ENCODE peak calls at places on chromosomes 3 and 15, in five cellular contexts. A is H1, O is IMR-90, U is mesenchymal stem cell, Z is trophoblast cell. C is an unnamed sample.

GRCh38 chr15:29207758-29208108 is 61.9 kb downstream of the NSMCE3 start:
- DNase-seq in Z (no peak), O (no peak), U (no peak), A (no peak), C (no peak)

GRCh38 chr3:3258281-3258680 is 78.8 kb upstream of the CRBN start:
- DNase-seq in O (no peak), Z (peak), U (no peak), A (no peak), C (no peak)

GRCh38 chr15:85579957-85580694 is 199.7 kb downstream of the AKAP13 start:
- DNase-seq in O (no peak), Z (peak), U (no peak), A (no peak), C (no peak)

GRCh38 chr15:85976986-85977385 is 102.7 kb upstream of the AGBL1 start:
- DNase-seq in O (no peak), U (no peak), Z (peak), A (no peak), C (no peak)

GRCh38 chr3:171328419-171329082 is 131.7 kb downstream of the TNIK start:
- DNase-seq in A (no peak), Z (no peak), U (no peak), O (no peak), C (no peak)

GRCh38 chr15:25727116-25727515 is 136.0 kb downstream of the ATP10A start:
- DNase-seq in A (no peak), O (no peak), Z (no peak), U (no peak), C (no peak)

GRCh38 chr15:27951191-27951890 is 147.8 kb downstream of the OCA2 start:
- DNase-seq in A (no peak), U (no peak), Z (no peak), O (no peak), C (no peak)

GRCh38 chr3:12227833-12228232 is 61.0 kb upstream of the PPARG start:
- DNase-seq in A (no peak), Z (peak), U (peak), O (peak), C (no peak)

GRCh38 chr15:26806161-26806560 is 33.3 kb upstream of the GABRB3 start:
- DNase-seq in O (no peak), A (no peak), Z (no peak), U (no peak), C (no peak)

GRCh38 chr3:134004841-134005240 is 24.9 kb downstream of the SLCO2A1 start:
- DNase-seq in O (no peak), Z (peak), U (no peak), A (no peak), C (no peak)

GRCh38 chr3:169148448-169149348 is 514.8 kb downstream of the MECOM start:
- DNase-seq in U (peak), Z (no peak), A (no peak), O (no peak), C (no peak)

GRCh38 chr3:107297597-107297996 is 79.6 kb upstream of the CCDC54 start:
- DNase-seq in U (no peak), O (no peak), Z (no peak), A (no peak), C (peak)

GRCh38 chr15:101642361-101642760 is 9.8 kb downstream of the TM2D3 start:
- DNase-seq in O (no peak), A (no peak), Z (no peak), U (peak), C (no peak)

GRCh38 chr3:52471371-52472238 is 16.2 kb downstream of the NISCH start:
- DNase-seq in O (peak), A (no peak), Z (peak), U (peak), C (no peak)

GRCh38 chr15:69474291-69474690 is 21.7 kb downstream of the RPLP1 start:
- DNase-seq in O (peak), A (no peak), Z (peak), U (peak), C (no peak)

GRCh38 chr3:153513236-153513635 is 351.2 kb downstream of the RAP2B start:
- DNase-seq in U (peak), Z (peak), O (no peak), A (peak), C (no peak)

GRCh38 chr3:135513106-135514063 is 452.1 kb upstream of the PPP2R3A start:
- DNase-seq in O (peak), U (peak), Z (no peak), A (peak), C (no peak)

GRCh38 chr3:27165348-27165747 is 203.8 kb downstream of the NEK10 start:
- DNase-seq in A (no peak), U (peak), Z (peak), O (peak), C (no peak)

GRCh38 chr3:43455233-43455632 is 166.6 kb downstream of the ANO10 start:
- DNase-seq in O (peak), A (no peak), Z (peak), U (peak), C (no peak)

GRCh38 chr15:80404719-80405553 is 754 bp downstream of the ARNT2 start:
- DNase-seq in O (peak), Z (no peak), U (no peak), A (no peak), C (peak)

GRCh38 chr15:35723120-35723707 is 177.2 kb upstream of the DPH6 start:
- DNase-seq in U (no peak), Z (peak), A (no peak), O (no peak), C (no peak)

GRCh38 chr15:75577401-75578205 is 1.5 kb downstream of the PTPN9 start:
- DNase-seq in O (peak), U (peak), Z (peak), A (no peak), C (peak)

GRCh38 chr3:150412599-150413069 is 4.5 kb downstream of the TSC22D2 start:
- DNase-seq in O (peak), Z (peak), U (peak), A (no peak), C (no peak)

GRCh38 chr3:126679831-126680677 is 24.0 kb upstream of the CHCHD6 start:
- DNase-seq in O (no peak), A (no peak), Z (no peak), U (no peak), C (no peak)

GRCh38 chr15:100769043-100769974 is 110.3 kb upstream of the ALDH1A3 start:
- DNase-seq in U (no peak), Z (no peak), A (no peak), O (no peak), C (no peak)

GRCh38 chr15:31752363-31752762 is 278.0 kb upstream of the CHRNA7 start:
- DNase-seq in U (no peak), Z (peak), O (peak), A (no peak), C (no peak)

GRCh38 chr3:4977889-4978258 is 1.4 kb upstream of the BHLHE40 start:
- DNase-seq in A (no peak), O (no peak), U (no peak), Z (peak), C (no peak)

GRCh38 chr15:37002041-37002689 is 98.2 kb downstream of the MEIS2 start:
- DNase-seq in O (peak), A (no peak), U (peak), Z (peak), C (no peak)

GRCh38 chr15:66566963-66567531 is 1.2 kb upstream of the LCTL start:
- DNase-seq in O (peak), U (peak), Z (peak), A (peak), C (peak)

GRCh38 chr3:58535531-58536500 is 1.2 kb downstream of the ACOX2 start:
- DNase-seq in Z (no peak), U (no peak), A (no peak), O (no peak), C (no peak)

DNA sequence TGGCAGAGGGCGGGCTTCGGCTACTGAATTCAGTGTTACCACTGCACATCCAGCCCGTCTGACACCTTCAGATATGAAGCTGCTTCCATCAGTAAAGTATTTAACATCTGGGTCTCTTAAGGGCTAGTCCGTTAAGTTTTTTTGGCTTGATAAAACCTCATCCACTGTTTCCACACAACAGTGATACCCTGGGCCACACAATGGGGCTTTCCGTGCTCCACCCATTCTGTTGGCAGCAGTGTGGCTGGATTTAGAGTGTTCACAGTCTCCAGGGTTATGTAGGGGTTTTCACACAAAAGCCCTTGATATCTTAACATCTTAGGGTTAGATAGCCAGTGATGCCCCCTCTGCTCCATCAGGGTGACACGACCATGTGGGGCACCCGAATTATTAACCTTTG is 165.0 kb downstream of the STXBP5L start:
- DNase-seq in Z (no peak), U (no peak), A (no peak), O (no peak), C (no peak)
- H3K4me3 ChIP-seq in Z (no peak), U (no peak), A (no peak), O (no peak), C (no peak)

GRCh38 chr15:92161039-92161670 is 232.5 kb upstream of the ST8SIA2 start:
- DNase-seq in Z (no peak), U (no peak), A (no peak), O (no peak), C (no peak)
- H4K91ac ChIP-seq in Z (no peak), U (no peak), A (peak), O (no peak), C (no peak)

GRCh38 chr3:56467108-56467507 is 1.2 kb downstream of the ERC2 start:
- DNase-seq in Z (peak), O (peak), A (peak), U (peak), C (peak)

GRCh38 chr3:56469141-56469540 is 874 bp upstream of the ERC2 start:
- DNase-seq in O (no peak), U (peak), A (no peak), Z (no peak), C (no peak)

GRCh38 chr3:56471771-56472170 is 3.5 kb upstream of the ERC2 start:
- DNase-seq in U (no peak), O (no peak), A (no peak), Z (no peak), C (no peak)

GRCh38 chr3:56468184-56469106 is at the start of gene ERC2:
- DNase-seq in Z (peak), U (peak), O (no peak), A (peak), C (peak)

GRCh38 chr3:56467801-56468183 is 475 bp downstream of the ERC2 start:
- DNase-seq in U (no peak), Z (no peak), A (no peak), O (no peak), C (peak)
- H3K4me3 ChIP-seq in U (peak), Z (peak), A (peak), O (peak), C (peak)

DNA sequence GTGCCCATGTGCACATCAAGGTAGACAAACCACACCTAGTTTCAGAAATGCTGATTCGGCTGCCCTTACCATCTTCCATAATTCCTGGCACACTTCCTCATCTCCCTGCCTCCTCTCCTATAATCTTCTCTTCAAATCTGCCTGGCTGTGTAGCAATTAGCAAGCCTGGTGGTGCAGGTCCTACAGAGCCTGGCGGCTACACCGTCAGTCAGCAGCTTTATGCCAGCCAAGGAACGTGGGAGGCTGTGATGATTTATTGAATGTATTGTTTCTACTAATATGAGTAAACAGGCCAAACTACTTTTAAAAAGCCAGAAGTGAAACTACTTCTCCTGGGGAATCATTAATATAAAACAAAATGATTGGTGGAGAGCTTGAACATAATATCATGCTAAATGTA is 106.9 kb downstream of the SEMA6D start:
- DNase-seq in Z (peak), A (no peak), U (no peak), O (no peak), C (no peak)
- H4K91ac ChIP-seq in Z (no peak), A (no peak), U (peak), O (no peak), C (no peak)

GRCh38 chr3:173399001-173399400 is 1.5 kb downstream of the NLGN1 start:
- DNase-seq in U (no peak), Z (no peak), O (no peak), A (no peak), C (no peak)
- H3K4me3 ChIP-seq in U (peak), Z (no peak), O (no peak), A (peak), C (no peak)

DNA sequence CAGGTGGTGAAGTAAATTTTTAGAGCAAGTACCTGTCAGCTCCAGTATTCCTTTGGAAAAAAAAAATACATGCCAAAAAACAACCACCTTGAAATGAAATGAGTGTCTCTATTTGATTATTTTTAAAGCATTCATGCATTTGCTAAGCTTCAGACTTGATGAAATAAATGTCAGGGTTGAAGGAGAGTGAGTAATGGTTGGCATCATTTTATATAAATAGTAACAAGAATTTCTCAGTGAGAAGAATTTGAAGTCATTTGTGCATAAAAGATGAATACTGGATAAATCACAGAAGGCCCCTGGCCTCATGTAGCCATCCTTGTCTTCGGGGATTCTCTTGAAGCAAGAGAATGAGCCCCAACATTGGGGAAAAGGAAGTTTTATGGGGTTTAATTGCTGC is 318.4 kb downstream of the LPP start:
- DNase-seq in Z (no peak), U (no peak), O (peak), A (no peak), C (no peak)
- H4K91ac ChIP-seq in Z (no peak), U (no peak), O (no peak), A (no peak), C (no peak)

DNA sequence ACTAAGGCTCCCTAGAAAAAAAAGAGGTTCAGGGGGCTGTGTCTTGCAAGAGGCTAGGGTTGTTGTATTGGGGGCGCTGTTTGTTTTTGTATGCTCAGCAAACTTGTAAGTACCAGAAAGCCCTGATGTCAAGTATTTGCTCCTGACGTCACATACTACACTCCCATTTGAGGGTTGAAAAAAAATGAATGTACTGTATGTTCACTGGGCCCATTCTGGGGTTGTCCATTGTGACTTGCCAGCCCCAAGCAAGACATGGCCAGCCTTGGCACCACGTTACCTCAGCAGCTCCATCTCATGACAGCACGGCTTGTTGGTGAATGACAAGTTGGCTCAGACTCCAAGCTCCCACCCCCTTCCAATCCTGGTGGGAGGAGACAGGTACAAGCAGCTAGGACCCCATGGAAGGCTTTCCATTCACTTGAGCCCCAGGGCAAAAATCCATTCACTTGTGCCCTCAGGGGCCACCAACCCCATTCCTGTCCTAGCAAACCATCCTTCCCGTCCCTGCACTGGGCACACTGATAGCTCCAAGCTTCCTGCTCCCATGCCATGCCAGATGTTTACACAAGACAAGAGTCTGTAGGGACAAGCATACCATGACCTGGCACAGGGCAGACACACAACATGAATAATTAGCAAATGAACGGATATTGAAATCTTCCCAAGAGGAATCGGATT is 1.5 kb downstream of the PHGR1 start:
- DNase-seq in A (no peak), U (no peak), Z (no peak), O (no peak), C (no peak)
- H3K4me3 ChIP-seq in A (no peak), U (no peak), Z (no peak), O (no peak), C (no peak)